ENCODE peak calls at places on chromosomes 7 and 10, in ten cellular contexts. Y is OCI-LY7, R is AG09309, T is endothelial cell, O is GM20000, D is Caco-2, S is PC-3, B is cardiac muscle cell, K is AG09319, Q is BJ. U is an unnamed sample.

GRCh38 chr7:100374601-100375000 is 1.3 kb downstream of the PILRA start:
- DNase-seq in R (no peak), B (no peak), S (no peak), K (no peak), Q (no peak), O (no peak), D (no peak), T (no peak), Y (peak), U (no peak)

GRCh38 chr10:75538144-75538543 is 106.7 kb downstream of the LRMDA start:
- DNase-seq in Y (no peak), T (no peak), R (no peak), S (no peak), Q (no peak), B (no peak), K (no peak), O (no peak), D (no peak), U (no peak)

GRCh38 chr10:9824546-9825164 is 1193.0 kb upstream of the CELF2 start:
- DNase-seq in Y (no peak), O (no peak), R (no peak), S (no peak), D (peak), T (no peak), Q (no peak), B (no peak), K (no peak), U (peak)

GRCh38 chr7:73701357-73701995 is 18.0 kb downstream of the STX1A start:
- DNase-seq in K (no peak), R (no peak), T (peak), Y (peak), S (peak), O (peak), D (peak), Q (peak), B (peak), U (peak)

GRCh38 chr10:103659674-103660363 is 166.3 kb downstream of the NEURL1 start:
- DNase-seq in T (no peak), Y (no peak), R (peak), D (no peak), K (no peak), O (peak), S (no peak), B (peak), Q (peak), U (peak)

GRCh38 chr7:111676811-111677210 is 114.5 kb upstream of the IMMP2L start:
- DNase-seq in K (no peak), T (no peak), S (no peak), B (no peak), D (no peak), R (no peak), O (no peak), Q (no peak), Y (no peak), U (no peak)

GRCh38 chr7:1510780-1511154 is 6.6 kb upstream of the INTS1 start:
- DNase-seq in Y (peak), D (no peak), R (no peak), Q (no peak), S (no peak), T (no peak), K (no peak), B (no peak), O (no peak), U (no peak)

GRCh38 chr10:4074559-4075407 is 289.8 kb upstream of the KLF6 start:
- DNase-seq in B (peak), T (no peak), S (no peak), Y (no peak), R (no peak), D (no peak), Q (no peak), O (no peak), K (no peak), U (no peak)

GRCh38 chr7:98831641-98832221 is 38.1 kb downstream of the TMEM130 start:
- DNase-seq in B (no peak), O (no peak), T (peak), D (peak), Y (peak), S (peak), R (no peak), K (no peak), Q (no peak), U (peak)

GRCh38 chr7:155950898-155951553 is 138.8 kb upstream of the SHH start:
- DNase-seq in D (no peak), R (no peak), Y (no peak), Q (no peak), K (no peak), S (no peak), O (no peak), B (no peak), T (peak), U (no peak)

GRCh38 chr7:70738080-70738479 is 393.9 kb upstream of the GALNT17 start:
- DNase-seq in Y (no peak), S (peak), K (no peak), Q (no peak), T (no peak), D (peak), O (no peak), B (peak), R (no peak), U (no peak)

GRCh38 chr10:19828278-19829049 is 12.2 kb downstream of the PLXDC2 start:
- DNase-seq in D (no peak), B (peak), T (no peak), R (no peak), Q (no peak), S (no peak), K (no peak), O (no peak), Y (no peak), U (no peak)

GRCh38 chr7:66634816-66635215 is 6.1 kb downstream of the KCTD7 start:
- DNase-seq in Y (peak), T (no peak), Q (no peak), D (no peak), O (no peak), R (no peak), B (no peak), K (no peak), S (no peak), U (no peak)

GRCh38 chr7:36005286-36005685 is 147.8 kb upstream of the EEPD1 start:
- DNase-seq in B (no peak), D (no peak), Q (no peak), S (no peak), R (no peak), K (no peak), O (no peak), Y (no peak), T (no peak), U (no peak)

GRCh38 chr10:29609696-29610095 is 25.1 kb downstream of the SVIL start:
- DNase-seq in B (no peak), Q (no peak), S (no peak), R (no peak), D (no peak), T (no peak), O (no peak), K (no peak), Y (no peak), U (no peak)

GRCh38 chr10:64626856-64627255 is 1105.7 kb downstream of the REEP3 start:
- DNase-seq in B (no peak), Q (no peak), K (no peak), R (no peak), T (no peak), D (no peak), S (no peak), Y (no peak), O (no peak), U (peak)

GRCh38 chr7:88758355-88759215 is 915 bp upstream of the ZNF804B start:
- DNase-seq in Y (no peak), Q (no peak), B (peak), T (peak), S (peak), O (peak), K (no peak), D (no peak), R (no peak), U (peak)

GRCh38 chr7:44286618-44287487 is 38.5 kb downstream of the CAMK2B start:
- DNase-seq in S (no peak), Q (no peak), Y (no peak), D (no peak), B (no peak), R (no peak), K (no peak), O (no peak), T (no peak), U (no peak)

GRCh38 chr10:24307173-24307572 is 98.2 kb downstream of the KIAA1217 start:
- DNase-seq in R (no peak), T (no peak), Q (no peak), Y (no peak), D (no peak), K (no peak), O (no peak), S (no peak), B (peak), U (no peak)

GRCh38 chr10:124093076-124093773 is at the start of gene CHST15:
- DNase-seq in T (peak), R (no peak), O (peak), Y (peak), K (no peak), S (peak), B (peak), D (peak), Q (no peak), U (peak)

GRCh38 chr10:44357141-44357540 is 27.8 kb downstream of the CXCL12 start:
- DNase-seq in Q (no peak), S (no peak), R (no peak), B (no peak), Y (no peak), D (no peak), T (no peak), K (no peak), O (no peak), U (no peak)

GRCh38 chr7:112926018-112926417 is 135.8 kb upstream of the TMEM168 start:
- DNase-seq in O (no peak), T (no peak), S (no peak), Y (no peak), D (no peak), R (no peak), K (no peak), Q (no peak), B (no peak), U (no peak)

GRCh38 chr10:5560844-5561703 is 36.3 kb downstream of the CALML3 start:
- DNase-seq in S (no peak), K (no peak), R (no peak), Y (no peak), T (no peak), D (no peak), B (no peak), Q (no peak), O (no peak), U (no peak)

GRCh38 chr10:97179731-97180366 is 5.9 kb downstream of the SLIT1 start:
- DNase-seq in Y (no peak), S (no peak), T (peak), D (no peak), K (no peak), Q (no peak), R (no peak), O (no peak), B (peak), U (no peak)

GRCh38 chr7:90579181-90579688 is 16.9 kb upstream of the CDK14 start:
- DNase-seq in K (no peak), D (peak), Y (no peak), S (peak), T (no peak), R (peak), B (peak), O (no peak), Q (peak), U (peak)

GRCh38 chr10:3786295-3786981 is 1.4 kb upstream of the KLF6 start:
- DNase-seq in Y (peak), B (peak), O (no peak), D (no peak), T (no peak), S (no peak), Q (no peak), R (no peak), K (no peak), U (peak)

GRCh38 chr10:134743-135600 is at the start of gene ZMYND11:
- DNase-seq in Q (no peak), R (no peak), O (peak), T (peak), K (peak), Y (peak), D (peak), B (peak), S (peak), U (peak)

GRCh38 chr7:64528770-64529169 is 34.1 kb downstream of the ZNF680 start:
- DNase-seq in K (no peak), D (no peak), O (no peak), Q (no peak), R (no peak), B (no peak), Y (no peak), S (no peak), T (no peak), U (no peak)

GRCh38 chr7:42699415-42700178 is 212.3 kb downstream of the C7orf25 start:
- DNase-seq in Q (no peak), D (no peak), S (no peak), Y (no peak), T (no peak), K (no peak), B (peak), R (no peak), O (no peak), U (no peak)

GRCh38 chr10:77506517-77506916 is 131.1 kb downstream of the KCNMA1 start:
- DNase-seq in Q (no peak), O (no peak), K (no peak), B (peak), T (no peak), S (no peak), D (no peak), R (no peak), Y (no peak), U (no peak)

GRCh38 chr7:38630720-38631673 is at the start of gene AMPH:
- DNase-seq in D (no peak), K (no peak), O (peak), S (no peak), T (peak), Y (no peak), Q (peak), B (peak), R (no peak), U (no peak)

GRCh38 chr7:52917982-52918578 is 117.4 kb upstream of the POM121L12 start:
- DNase-seq in B (no peak), Q (no peak), K (no peak), D (peak), S (peak), O (no peak), R (no peak), T (peak), Y (peak), U (no peak)

GRCh38 chr7:88761779-88762178 is 2.3 kb downstream of the ZNF804B start:
- DNase-seq in T (no peak), Q (no peak), D (no peak), S (no peak), O (peak), B (no peak), Y (no peak), K (no peak), R (no peak), U (no peak)

GRCh38 chr10:20970044-20970443 is 72.9 kb upstream of the NEBL start:
- DNase-seq in O (no peak), D (no peak), Y (peak), R (no peak), K (no peak), Q (no peak), B (peak), T (no peak), S (peak), U (no peak)

GRCh38 chr10:32144817-32145688 is 88.8 kb upstream of the KIF5B start:
- DNase-seq in Y (no peak), S (no peak), K (no peak), B (no peak), T (no peak), O (no peak), Q (no peak), R (no peak), D (no peak), U (no peak)

GRCh38 chr10:43194861-43195260 is 56.6 kb downstream of the CSGALNACT2 start:
- DNase-seq in B (no peak), K (no peak), Y (no peak), S (no peak), T (no peak), O (no peak), Q (no peak), R (no peak), D (no peak), U (no peak)
- TF ChIP-seq CTCF in B (no peak), K (no peak), Y (no peak), S (no peak), T (no peak), O (no peak), Q (no peak), R (no peak), D (no peak), U (no peak)

GRCh38 chr10:17685227-17685840 is 41.4 kb downstream of the STAM start:
- DNase-seq in D (no peak), Q (no peak), T (no peak), B (no peak), R (no peak), S (no peak), O (peak), K (no peak), Y (no peak), U (no peak)
- TF ChIP-seq CTCF in D (no peak), Q (no peak), T (no peak), B (no peak), R (no peak), S (no peak), O (no peak), K (no peak), Y (no peak), U (no peak)

GRCh38 chr10:18601321-18601720 is 50.1 kb downstream of the NSUN6 start:
- DNase-seq in Q (no peak), S (no peak), B (no peak), Y (no peak), R (no peak), K (no peak), D (no peak), O (no peak), T (no peak), U (no peak)
- TF ChIP-seq CTCF in Q (peak), S (peak), B (no peak), Y (no peak), R (no peak), K (no peak), D (no peak), O (no peak), T (no peak), U (no peak)

GRCh38 chr10:114239117-114239993 is at the start of gene VWA2:
- DNase-seq in Y (peak), R (no peak), B (no peak), S (no peak), K (no peak), D (peak), T (peak), Q (no peak), O (no peak), U (peak)
- TF ChIP-seq CTCF in Y (no peak), R (no peak), B (no peak), S (no peak), K (no peak), D (peak), T (no peak), Q (no peak), O (peak), U (no peak)

DNA sequence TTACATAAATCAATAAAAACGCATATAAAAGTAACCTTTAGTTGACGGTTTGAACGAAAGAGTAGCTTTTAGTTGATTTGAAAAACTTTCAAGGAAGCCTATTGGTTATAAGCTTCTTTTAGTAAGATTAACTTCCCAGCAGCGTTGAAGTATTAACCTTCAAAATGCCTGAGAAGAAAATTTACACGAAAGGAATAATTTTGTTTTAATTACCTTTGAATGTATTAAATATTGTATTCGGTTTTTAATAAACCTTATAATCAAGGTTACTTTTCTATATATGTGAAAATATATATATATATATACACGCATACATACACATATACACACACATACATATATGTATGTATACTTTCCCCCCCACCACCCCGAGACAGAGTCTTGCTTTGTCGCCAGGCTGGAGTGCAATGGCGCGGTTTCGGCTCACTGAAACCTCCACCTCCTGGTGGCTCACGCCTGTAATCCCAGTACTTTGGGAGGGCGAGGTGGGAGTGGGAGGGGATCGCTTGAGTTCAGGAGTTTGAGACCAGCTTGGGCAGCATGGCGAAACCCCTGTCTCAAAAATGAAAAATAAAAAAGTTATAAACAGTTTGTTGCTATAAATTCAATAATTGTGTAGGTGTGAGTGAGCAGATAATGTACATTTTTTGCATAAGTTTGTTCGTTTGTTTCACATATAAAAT is 57.6 kb upstream of the EZH2 start:
- DNase-seq in B (peak), Y (peak), S (peak), T (peak), R (no peak), O (no peak), K (no peak), D (peak), Q (no peak), U (peak)
- TF ChIP-seq CTCF in B (peak), Y (peak), S (peak), T (peak), R (peak), O (no peak), K (peak), D (peak), Q (peak), U (peak)

GRCh38 chr7:93715234-93715633 is 140.7 kb upstream of the CALCR start:
- DNase-seq in Y (peak), O (peak), T (peak), D (peak), Q (no peak), B (peak), R (no peak), S (peak), K (peak), U (peak)
- TF ChIP-seq CTCF in Y (peak), O (no peak), T (peak), D (peak), Q (peak), B (peak), R (peak), S (peak), K (peak), U (peak)

GRCh38 chr10:7589748-7590147 is 77.0 kb downstream of the ITIH5 start:
- DNase-seq in T (no peak), K (no peak), R (no peak), D (no peak), O (no peak), S (no peak), B (no peak), Q (no peak), Y (no peak), U (no peak)

GRCh38 chr10:7587865-7588188 is 78.9 kb downstream of the ITIH5 start:
- DNase-seq in T (no peak), B (no peak), O (no peak), Y (no peak), D (no peak), S (no peak), Q (no peak), K (no peak), R (no peak), U (no peak)

GRCh38 chr10:7583626-7584025 is 83.1 kb downstream of the ITIH5 start:
- DNase-seq in D (no peak), T (no peak), O (no peak), S (no peak), K (no peak), B (no peak), Y (no peak), Q (no peak), R (no peak), U (no peak)

GRCh38 chr10:7587168-7587864 is 79.5 kb downstream of the ITIH5 start:
- DNase-seq in Q (no peak), B (no peak), R (no peak), Y (no peak), O (no peak), S (no peak), T (no peak), D (no peak), K (no peak), U (no peak)

DNA sequence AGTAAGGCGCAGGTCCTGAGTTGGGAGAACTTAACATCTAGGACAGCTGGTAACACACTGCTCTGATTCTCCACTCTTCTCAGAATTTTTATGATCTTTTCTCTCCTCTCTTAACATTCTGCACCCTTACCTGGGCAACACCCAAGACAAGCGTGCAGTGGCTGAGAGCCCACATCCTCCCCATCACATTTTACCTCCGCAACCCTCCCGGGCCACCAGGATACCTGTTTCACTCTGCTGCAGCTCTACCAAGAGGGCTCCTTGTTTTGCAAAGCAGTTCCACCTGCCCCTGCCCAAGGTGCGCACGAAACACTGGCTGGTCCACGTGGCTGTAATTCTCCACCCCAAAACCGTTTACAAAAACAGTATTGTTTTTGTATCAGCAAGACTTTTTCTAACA is 81.5 kb downstream of the ITIH5 start:
- DNase-seq in S (no peak), Y (no peak), O (no peak), Q (no peak), B (no peak), T (no peak), R (no peak), D (no peak), K (no peak), U (no peak)
- TF ChIP-seq CTCF in S (no peak), Y (no peak), O (no peak), Q (no peak), B (no peak), T (no peak), R (no peak), D (no peak), K (no peak), U (no peak)

GRCh38 chr10:69802424-69803161 is 887 bp downstream of the COL13A1 start:
- DNase-seq in R (no peak), S (peak), D (peak), O (peak), B (peak), K (no peak), T (peak), Y (no peak), Q (no peak), U (peak)
- TF ChIP-seq CTCF in R (no peak), S (peak), D (no peak), O (no peak), B (peak), K (peak), T (no peak), Y (no peak), Q (peak), U (no peak)

U was measured in Calu3.